ENCODE peak calls at places on chromosomes 4 and X, in five cellular contexts. One of them, this sample, is unnamed.
A peak's percentile ranks its signal among the peaks of the same experiment; 100 is the strongest.

GRCh38 chr4:4754641-4755040 is 104.8 kb upstream of the MSX1 start:
- DNase-seq in heart left ventricle: no peak
- DNase-seq in mammary epithelial cell: no peak
- DNase-seq in CD8-positive, alpha-beta memory T cell: no peak
- DNase-seq in ovary: no peak
- DNase-seq in this sample: no peak

GRCh38 chr4:182584016-182584415 is 333.2 kb downstream of the DCTD start:
- DNase-seq in heart left ventricle: no peak
- DNase-seq in mammary epithelial cell: no peak
- DNase-seq in CD8-positive, alpha-beta memory T cell: no peak
- DNase-seq in ovary: no peak
- DNase-seq in this sample: no peak

GRCh38 chr4:41141910-41142309 is 72.4 kb downstream of the APBB2 start:
- DNase-seq in heart left ventricle: no peak
- DNase-seq in mammary epithelial cell: peak; percentile 69
- DNase-seq in CD8-positive, alpha-beta memory T cell: no peak
- DNase-seq in ovary: no peak
- DNase-seq in this sample: no peak

GRCh38 chrX:137926090-137926489 is 360.2 kb downstream of the ZIC3 start:
- DNase-seq in heart left ventricle: no peak
- DNase-seq in mammary epithelial cell: no peak
- DNase-seq in CD8-positive, alpha-beta memory T cell: no peak
- DNase-seq in ovary: no peak
- DNase-seq in this sample: no peak

GRCh38 chr4:88060431-88060830 is 53.0 kb downstream of the PKD2 start:
- DNase-seq in heart left ventricle: no peak
- DNase-seq in mammary epithelial cell: no peak
- DNase-seq in CD8-positive, alpha-beta memory T cell: no peak
- DNase-seq in ovary: no peak
- DNase-seq in this sample: no peak

GRCh38 chr4:10098770-10099139 is 17.8 kb downstream of the WDR1 start:
- DNase-seq in heart left ventricle: no peak
- DNase-seq in mammary epithelial cell: peak; percentile 61
- DNase-seq in CD8-positive, alpha-beta memory T cell: no peak
- DNase-seq in ovary: no peak
- DNase-seq in this sample: no peak

GRCh38 chrX:2370436-2370835 is 130.3 kb downstream of the DHRSX start:
- DNase-seq in heart left ventricle: no peak
- DNase-seq in mammary epithelial cell: no peak
- DNase-seq in CD8-positive, alpha-beta memory T cell: no peak
- DNase-seq in ovary: no peak
- DNase-seq in this sample: no peak

GRCh38 chrX:49246541-49246940 is 11.3 kb downstream of the CCDC22 start:
- DNase-seq in heart left ventricle: no peak
- DNase-seq in mammary epithelial cell: no peak
- DNase-seq in CD8-positive, alpha-beta memory T cell: no peak
- DNase-seq in ovary: no peak
- DNase-seq in this sample: no peak

GRCh38 chr4:96525901-96526300 is 686.0 kb downstream of the PDHA2 start:
- DNase-seq in heart left ventricle: no peak
- DNase-seq in mammary epithelial cell: no peak
- DNase-seq in CD8-positive, alpha-beta memory T cell: no peak
- DNase-seq in ovary: no peak
- DNase-seq in this sample: no peak

GRCh38 chrX:140034916-140035315 is 69.6 kb upstream of the CXorf66 start:
- DNase-seq in heart left ventricle: no peak
- DNase-seq in mammary epithelial cell: no peak
- DNase-seq in CD8-positive, alpha-beta memory T cell: no peak
- DNase-seq in ovary: no peak
- DNase-seq in this sample: no peak

GRCh38 chr4:183097251-183098079 is 1.6 kb upstream of the WWC2 start:
- DNase-seq in heart left ventricle: no peak
- DNase-seq in mammary epithelial cell: no peak
- DNase-seq in CD8-positive, alpha-beta memory T cell: peak; percentile 11
- DNase-seq in ovary: no peak
- DNase-seq in this sample: no peak

GRCh38 chrX:75038925-75039324 is 113.7 kb upstream of the NEXMIF start:
- DNase-seq in heart left ventricle: no peak
- DNase-seq in mammary epithelial cell: peak; percentile 1
- DNase-seq in CD8-positive, alpha-beta memory T cell: no peak
- DNase-seq in ovary: no peak
- DNase-seq in this sample: no peak

GRCh38 chrX:40012039-40012799 is 85.5 kb downstream of the BCOR start:
- DNase-seq in heart left ventricle: peak; percentile 64
- DNase-seq in mammary epithelial cell: no peak
- DNase-seq in CD8-positive, alpha-beta memory T cell: no peak
- DNase-seq in ovary: peak; percentile 67
- DNase-seq in this sample: peak; percentile 55

GRCh38 chrX:138485767-138486166 is 225.8 kb downstream of the FGF13 start:
- DNase-seq in heart left ventricle: no peak
- DNase-seq in mammary epithelial cell: no peak
- DNase-seq in CD8-positive, alpha-beta memory T cell: no peak
- DNase-seq in ovary: no peak
- DNase-seq in this sample: no peak

GRCh38 chr4:22091351-22091731 is 142.8 kb upstream of the KCNIP4 start:
- DNase-seq in heart left ventricle: no peak
- DNase-seq in mammary epithelial cell: no peak
- DNase-seq in CD8-positive, alpha-beta memory T cell: no peak
- DNase-seq in ovary: no peak
- DNase-seq in this sample: no peak

GRCh38 chrX:53088136-53088974 is 5.6 kb upstream of the KANTR start:
- DNase-seq in heart left ventricle: peak; percentile 88
- DNase-seq in mammary epithelial cell: peak; percentile 80
- DNase-seq in CD8-positive, alpha-beta memory T cell: peak; percentile 83
- DNase-seq in ovary: peak; percentile 92
- DNase-seq in this sample: peak; percentile 81

GRCh38 chr4:147768113-147768512 is 36.2 kb downstream of the ARHGAP10 start:
- DNase-seq in heart left ventricle: no peak
- DNase-seq in mammary epithelial cell: peak; percentile 62
- DNase-seq in CD8-positive, alpha-beta memory T cell: no peak
- DNase-seq in ovary: no peak
- DNase-seq in this sample: no peak

GRCh38 chr4:98662619-98663225 is 4.3 kb upstream of the TSPAN5 start:
- DNase-seq in heart left ventricle: no peak
- DNase-seq in mammary epithelial cell: no peak
- DNase-seq in CD8-positive, alpha-beta memory T cell: peak; percentile 39
- DNase-seq in ovary: no peak
- DNase-seq in this sample: peak; percentile 27

GRCh38 chrX:6363193-6363592 is 134.5 kb upstream of the NLGN4X start:
- DNase-seq in heart left ventricle: no peak
- DNase-seq in mammary epithelial cell: peak; percentile 1
- DNase-seq in CD8-positive, alpha-beta memory T cell: no peak
- DNase-seq in ovary: no peak
- DNase-seq in this sample: no peak

GRCh38 chrX:16617382-16617781 is 32.6 kb upstream of the S100G start:
- DNase-seq in heart left ventricle: no peak
- DNase-seq in mammary epithelial cell: no peak
- DNase-seq in CD8-positive, alpha-beta memory T cell: no peak
- DNase-seq in ovary: no peak
- DNase-seq in this sample: no peak
- H3K36me3 ChIP-seq in heart left ventricle: peaks cover 2% of the 10 kb centered on the region
- H3K36me3 ChIP-seq in mammary epithelial cell: peaks cover 2% of the 10 kb centered on the region
- H3K36me3 ChIP-seq in CD8-positive, alpha-beta memory T cell: no peaks in the 10 kb centered on the region
- H3K36me3 ChIP-seq in ovary: no peaks in the 10 kb centered on the region
- H3K36me3 ChIP-seq in this sample: no peaks in the 10 kb centered on the region

GRCh38 chr4:56389558-56389957 is 2.3 kb upstream of the AASDH start:
- DNase-seq in heart left ventricle: no peak
- DNase-seq in mammary epithelial cell: no peak
- DNase-seq in CD8-positive, alpha-beta memory T cell: no peak
- DNase-seq in ovary: no peak
- DNase-seq in this sample: no peak

GRCh38 chr4:56387023-56388001 is at the start of gene AASDH:
- DNase-seq in heart left ventricle: peak; percentile 95
- DNase-seq in mammary epithelial cell: peak; percentile 92
- DNase-seq in CD8-positive, alpha-beta memory T cell: peak; percentile 94
- DNase-seq in ovary: peak; percentile 95
- DNase-seq in this sample: peak; percentile 91

GRCh38 chr4:56391270-56391669 is 4.0 kb upstream of the AASDH start:
- DNase-seq in heart left ventricle: no peak
- DNase-seq in mammary epithelial cell: no peak
- DNase-seq in CD8-positive, alpha-beta memory T cell: no peak
- DNase-seq in ovary: no peak
- DNase-seq in this sample: no peak

GRCh38 chr4:56386091-56386490 is 1.2 kb downstream of the AASDH start:
- DNase-seq in heart left ventricle: no peak
- DNase-seq in mammary epithelial cell: no peak
- DNase-seq in CD8-positive, alpha-beta memory T cell: no peak
- DNase-seq in ovary: no peak
- DNase-seq in this sample: no peak

GRCh38 chr4:56388311-56388710 is 1.0 kb upstream of the AASDH start:
- DNase-seq in heart left ventricle: no peak
- DNase-seq in mammary epithelial cell: no peak
- DNase-seq in CD8-positive, alpha-beta memory T cell: no peak
- DNase-seq in ovary: no peak
- DNase-seq in this sample: no peak
- H3K27ac ChIP-seq in heart left ventricle: peak overlapping the region; percentile 99
- H3K27ac ChIP-seq in mammary epithelial cell: peak overlapping the region; percentile 96
- H3K27ac ChIP-seq in CD8-positive, alpha-beta memory T cell: peak overlapping the region; percentile 97
- H3K27ac ChIP-seq in ovary: no peak overlapping the region
- H3K27ac ChIP-seq in this sample: peak overlapping the region; percentile 92

GRCh38 chr4:84821064-84821463 is 145.4 kb downstream of the WDFY3 start:
- DNase-seq in heart left ventricle: no peak
- DNase-seq in mammary epithelial cell: no peak
- DNase-seq in CD8-positive, alpha-beta memory T cell: no peak
- DNase-seq in ovary: no peak
- DNase-seq in this sample: no peak
- H3K36me3 ChIP-seq in heart left ventricle: peaks cover 24% of the 10 kb centered on the region
- H3K36me3 ChIP-seq in mammary epithelial cell: peaks cover 18% of the 10 kb centered on the region
- H3K36me3 ChIP-seq in CD8-positive, alpha-beta memory T cell: no peaks in the 10 kb centered on the region
- H3K36me3 ChIP-seq in ovary: no peaks in the 10 kb centered on the region
- H3K36me3 ChIP-seq in this sample: no peaks in the 10 kb centered on the region

GRCh38 chr4:3219761-3220481 is 29.0 kb upstream of the MSANTD1 start:
- DNase-seq in heart left ventricle: no peak
- DNase-seq in mammary epithelial cell: no peak
- DNase-seq in CD8-positive, alpha-beta memory T cell: no peak
- DNase-seq in ovary: peak; percentile 20
- DNase-seq in this sample: no peak
- H3K27ac ChIP-seq in heart left ventricle: no peak overlapping the region
- H3K27ac ChIP-seq in mammary epithelial cell: no peak overlapping the region
- H3K27ac ChIP-seq in CD8-positive, alpha-beta memory T cell: no peak overlapping the region
- H3K27ac ChIP-seq in ovary: no peak overlapping the region
- H3K27ac ChIP-seq in this sample: no peak overlapping the region

DNA sequence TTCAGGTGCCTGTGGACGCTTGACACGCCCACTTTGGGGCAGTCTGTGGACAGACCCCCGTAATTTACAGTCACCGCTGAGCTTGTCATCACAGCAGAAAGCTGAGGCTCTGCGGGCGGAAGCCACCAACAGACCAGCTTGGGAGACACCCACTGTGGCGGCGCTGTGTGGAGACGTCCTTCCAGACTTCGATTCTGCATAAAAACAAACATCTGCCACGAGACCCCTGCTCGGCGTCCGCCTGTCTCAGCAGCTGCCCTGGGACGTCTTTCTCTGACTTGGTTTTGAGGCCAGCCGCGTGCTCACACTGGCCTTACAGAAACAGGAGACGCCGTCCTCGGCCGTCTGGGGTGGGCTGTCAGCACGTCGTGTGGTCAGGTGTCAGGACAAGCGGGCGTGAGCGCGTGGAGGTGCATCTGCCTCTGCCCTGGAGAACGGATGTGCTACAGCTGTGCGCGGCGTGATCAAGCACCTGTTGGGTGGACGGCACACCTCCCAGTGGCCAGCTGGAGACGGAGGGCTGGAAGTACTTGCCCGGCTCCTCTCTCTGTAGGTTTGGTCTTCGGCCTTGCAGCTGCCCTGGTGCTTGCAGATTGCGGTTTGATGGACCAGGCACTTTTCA is 37.5 kb downstream of the PIGG start:
- DNase-seq in heart left ventricle: peak; percentile 63
- DNase-seq in mammary epithelial cell: no peak
- DNase-seq in CD8-positive, alpha-beta memory T cell: no peak
- DNase-seq in ovary: no peak
- DNase-seq in this sample: no peak
- H3K36me3 ChIP-seq in heart left ventricle: peaks cover 68% of the 10 kb centered on the region
- H3K36me3 ChIP-seq in mammary epithelial cell: peaks cover 5% of the 10 kb centered on the region
- H3K36me3 ChIP-seq in CD8-positive, alpha-beta memory T cell: peaks cover 4% of the 10 kb centered on the region
- H3K36me3 ChIP-seq in ovary: no peaks in the 10 kb centered on the region
- H3K36me3 ChIP-seq in this sample: no peaks in the 10 kb centered on the region